ENCODE peak calls at places on chromosomes 3 and 15, in five cellular contexts. One of them, this sample, is unnamed.

GRCh38 chr3:89851974-89852621 is 744.7 kb downstream of the EPHA3 start:
- DNase-seq in activated B cell treated with CpG ODN at 0.5 μM for 24 hours: no peak
- DNase-seq in psoas muscle: no peak
- DNase-seq in Calu3: peak
- DNase-seq in colonic mucosa: peak
- DNase-seq in this sample: peak

GRCh38 chr15:45203182-45203581 is 15.4 kb upstream of the SHF start:
- DNase-seq in activated B cell treated with CpG ODN at 0.5 μM for 24 hours: no peak
- DNase-seq in psoas muscle: no peak
- DNase-seq in Calu3: no peak
- DNase-seq in colonic mucosa: no peak
- DNase-seq in this sample: no peak

GRCh38 chr15:25937796-25938195 is 74.7 kb upstream of the ATP10A start:
- DNase-seq in activated B cell treated with CpG ODN at 0.5 μM for 24 hours: no peak
- DNase-seq in psoas muscle: no peak
- DNase-seq in Calu3: no peak
- DNase-seq in colonic mucosa: no peak
- DNase-seq in this sample: no peak

GRCh38 chr3:26920579-26920978 is 298.0 kb downstream of the LRRC3B start:
- DNase-seq in activated B cell treated with CpG ODN at 0.5 μM for 24 hours: no peak
- DNase-seq in psoas muscle: no peak
- DNase-seq in Calu3: no peak
- DNase-seq in colonic mucosa: no peak
- DNase-seq in this sample: no peak

GRCh38 chr3:33277193-33277882 is at the start of gene FBXL2:
- DNase-seq in activated B cell treated with CpG ODN at 0.5 μM for 24 hours: peak
- DNase-seq in psoas muscle: peak
- DNase-seq in Calu3: peak
- DNase-seq in colonic mucosa: peak
- DNase-seq in this sample: peak

GRCh38 chr3:135056084-135056730 is 261.1 kb downstream of the EPHB1 start:
- DNase-seq in activated B cell treated with CpG ODN at 0.5 μM for 24 hours: no peak
- DNase-seq in psoas muscle: no peak
- DNase-seq in Calu3: no peak
- DNase-seq in colonic mucosa: no peak
- DNase-seq in this sample: no peak

GRCh38 chr15:78977591-78978347 is 32.9 kb upstream of the CTSH start:
- DNase-seq in activated B cell treated with CpG ODN at 0.5 μM for 24 hours: no peak
- DNase-seq in psoas muscle: no peak
- DNase-seq in Calu3: no peak
- DNase-seq in colonic mucosa: no peak
- DNase-seq in this sample: no peak

GRCh38 chr15:101184830-101185229 is 67.0 kb downstream of the CHSY1 start:
- DNase-seq in activated B cell treated with CpG ODN at 0.5 μM for 24 hours: no peak
- DNase-seq in psoas muscle: no peak
- DNase-seq in Calu3: no peak
- DNase-seq in colonic mucosa: no peak
- DNase-seq in this sample: no peak

GRCh38 chr15:32656091-32656860 is 14.8 kb downstream of the SCG5 start:
- DNase-seq in activated B cell treated with CpG ODN at 0.5 μM for 24 hours: no peak
- DNase-seq in psoas muscle: no peak
- DNase-seq in Calu3: no peak
- DNase-seq in colonic mucosa: no peak
- DNase-seq in this sample: no peak

GRCh38 chr3:56885879-56886647 is 84.3 kb upstream of the ARHGEF3 start:
- DNase-seq in activated B cell treated with CpG ODN at 0.5 μM for 24 hours: no peak
- DNase-seq in psoas muscle: no peak
- DNase-seq in Calu3: no peak
- DNase-seq in colonic mucosa: no peak
- DNase-seq in this sample: no peak

GRCh38 chr3:62211675-62212429 is 161.5 kb downstream of the FEZF2 start:
- DNase-seq in activated B cell treated with CpG ODN at 0.5 μM for 24 hours: no peak
- DNase-seq in psoas muscle: no peak
- DNase-seq in Calu3: no peak
- DNase-seq in colonic mucosa: peak
- DNase-seq in this sample: no peak

GRCh38 chr3:29183346-29184087 is 97.4 kb upstream of the RBMS3 start:
- DNase-seq in activated B cell treated with CpG ODN at 0.5 μM for 24 hours: no peak
- DNase-seq in psoas muscle: no peak
- DNase-seq in Calu3: no peak
- DNase-seq in colonic mucosa: no peak
- DNase-seq in this sample: no peak

GRCh38 chr3:178170698-178171535 is 365.3 kb upstream of the KCNMB2 start:
- DNase-seq in activated B cell treated with CpG ODN at 0.5 μM for 24 hours: no peak
- DNase-seq in psoas muscle: no peak
- DNase-seq in Calu3: no peak
- DNase-seq in colonic mucosa: no peak
- DNase-seq in this sample: no peak

DNA sequence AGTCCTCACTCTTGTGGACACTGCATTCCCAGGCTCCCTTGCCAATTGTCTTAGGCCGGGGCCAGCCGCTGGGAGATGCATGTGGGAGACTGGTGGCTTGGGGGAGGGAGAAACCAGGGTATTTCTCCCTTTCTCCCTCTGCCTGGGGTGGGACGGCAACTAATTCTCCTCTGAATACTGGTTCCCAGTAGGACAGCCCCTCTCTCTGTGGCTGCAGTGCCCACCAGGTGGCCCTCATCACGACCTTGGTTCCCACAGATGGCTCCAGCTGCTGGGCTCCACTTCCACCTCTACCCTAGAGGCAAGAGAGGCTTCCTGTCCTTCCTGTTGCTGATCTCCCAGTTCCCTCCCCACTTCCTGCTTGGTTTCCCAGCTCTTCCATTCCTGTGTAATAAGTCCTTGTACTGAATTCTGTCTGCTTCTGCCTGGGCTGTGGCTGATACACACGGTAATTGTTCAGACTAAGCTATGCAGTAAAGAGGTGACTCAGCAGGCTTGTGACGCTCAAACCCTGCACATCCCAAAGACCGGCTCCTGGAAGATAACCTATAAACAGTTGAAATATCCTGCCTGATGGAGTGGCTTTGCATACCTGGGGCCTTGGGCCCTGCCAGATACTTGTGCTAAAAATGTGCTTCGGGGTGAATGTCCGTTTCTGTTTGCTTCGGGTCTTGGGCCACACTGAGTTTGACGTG is 20.4 kb upstream of the COPG1 start:
- DNase-seq in activated B cell treated with CpG ODN at 0.5 μM for 24 hours: no peak
- DNase-seq in psoas muscle: no peak
- DNase-seq in Calu3: no peak
- DNase-seq in colonic mucosa: no peak
- DNase-seq in this sample: peak
- TF ChIP-seq CTCF in activated B cell treated with CpG ODN at 0.5 μM for 24 hours: no peak
- TF ChIP-seq CTCF in psoas muscle: no peak
- TF ChIP-seq CTCF in Calu3: no peak
- TF ChIP-seq CTCF in colonic mucosa: no peak
- TF ChIP-seq CTCF in this sample: no peak

GRCh38 chr3:78988324-78988723 is 779.5 kb downstream of the ROBO1 start:
- DNase-seq in activated B cell treated with CpG ODN at 0.5 μM for 24 hours: no peak
- DNase-seq in psoas muscle: no peak
- DNase-seq in Calu3: no peak
- DNase-seq in colonic mucosa: no peak
- DNase-seq in this sample: no peak
- TF ChIP-seq CTCF in activated B cell treated with CpG ODN at 0.5 μM for 24 hours: no peak
- TF ChIP-seq CTCF in psoas muscle: peak
- TF ChIP-seq CTCF in Calu3: no peak
- TF ChIP-seq CTCF in colonic mucosa: peak
- TF ChIP-seq CTCF in this sample: peak

DNA sequence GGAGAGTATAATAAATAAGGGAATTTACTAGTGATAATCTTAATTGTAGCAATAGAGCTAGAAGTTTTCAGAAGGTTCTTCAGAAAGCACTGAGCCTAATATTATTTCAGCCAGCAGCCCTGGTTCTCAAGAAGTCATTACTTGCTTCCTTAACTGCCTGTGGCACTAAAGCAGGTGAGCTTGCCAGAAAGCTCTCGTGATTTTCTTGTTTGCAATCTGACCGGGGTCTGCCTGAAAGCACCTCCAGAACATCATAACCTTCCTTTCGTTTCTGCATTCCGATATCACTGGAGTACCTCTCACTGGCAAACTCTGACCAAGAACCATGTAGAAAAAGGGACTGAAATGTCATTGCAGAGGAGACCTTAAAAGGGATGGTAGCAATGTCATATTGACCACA is 510.3 kb downstream of the ZIC1 start:
- DNase-seq in activated B cell treated with CpG ODN at 0.5 μM for 24 hours: no peak
- DNase-seq in psoas muscle: no peak
- DNase-seq in Calu3: no peak
- DNase-seq in colonic mucosa: no peak
- DNase-seq in this sample: no peak
- TF ChIP-seq CTCF in activated B cell treated with CpG ODN at 0.5 μM for 24 hours: no peak
- TF ChIP-seq CTCF in psoas muscle: no peak
- TF ChIP-seq CTCF in Calu3: no peak
- TF ChIP-seq CTCF in colonic mucosa: no peak
- TF ChIP-seq CTCF in this sample: no peak

GRCh38 chr3:197236362-197236761 is 62.0 kb downstream of the DLG1 start:
- DNase-seq in activated B cell treated with CpG ODN at 0.5 μM for 24 hours: no peak
- DNase-seq in psoas muscle: no peak
- DNase-seq in Calu3: no peak
- DNase-seq in colonic mucosa: peak
- DNase-seq in this sample: no peak
- TF ChIP-seq CTCF in activated B cell treated with CpG ODN at 0.5 μM for 24 hours: no peak
- TF ChIP-seq CTCF in psoas muscle: no peak
- TF ChIP-seq CTCF in Calu3: no peak
- TF ChIP-seq CTCF in colonic mucosa: no peak
- TF ChIP-seq CTCF in this sample: no peak

DNA sequence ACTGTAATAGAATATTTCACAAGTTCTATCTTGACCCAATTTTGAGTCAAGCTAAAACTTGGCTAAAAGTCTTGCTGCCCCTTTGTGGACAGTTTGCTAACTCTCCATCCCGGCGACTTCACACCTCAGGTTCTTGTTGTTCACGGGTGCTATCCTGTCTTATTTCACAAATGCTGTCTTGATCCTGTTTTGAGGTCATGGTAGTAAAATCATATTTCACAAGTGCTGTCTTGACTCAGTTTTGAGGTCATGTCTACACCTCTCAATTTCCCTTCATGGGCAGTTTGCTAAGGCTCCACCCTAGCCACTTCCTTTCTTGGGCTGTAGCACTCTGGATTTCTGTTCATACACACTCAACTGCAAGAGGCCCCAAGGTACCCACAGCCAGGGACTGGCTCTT is 45.0 kb upstream of the GK5 start:
- DNase-seq in activated B cell treated with CpG ODN at 0.5 μM for 24 hours: no peak
- DNase-seq in psoas muscle: no peak
- DNase-seq in Calu3: no peak
- DNase-seq in colonic mucosa: no peak
- DNase-seq in this sample: no peak
- TF ChIP-seq CTCF in activated B cell treated with CpG ODN at 0.5 μM for 24 hours: no peak
- TF ChIP-seq CTCF in psoas muscle: no peak
- TF ChIP-seq CTCF in Calu3: no peak
- TF ChIP-seq CTCF in colonic mucosa: no peak
- TF ChIP-seq CTCF in this sample: no peak

GRCh38 chr3:63818282-63819150 is 583 bp upstream of the C3orf49 start:
- DNase-seq in activated B cell treated with CpG ODN at 0.5 μM for 24 hours: peak
- DNase-seq in psoas muscle: peak
- DNase-seq in Calu3: peak
- DNase-seq in colonic mucosa: peak
- DNase-seq in this sample: peak
- TF ChIP-seq CTCF in activated B cell treated with CpG ODN at 0.5 μM for 24 hours: peak
- TF ChIP-seq CTCF in psoas muscle: peak
- TF ChIP-seq CTCF in Calu3: peak
- TF ChIP-seq CTCF in colonic mucosa: peak
- TF ChIP-seq CTCF in this sample: peak